ENCODE peak calls at places on chromosomes 4 and X, in six cellular contexts. M is adrenal gland, Q is pancreas, Z is stomach, J is IMR-90, H is Karpas-422. N is an unnamed sample.

GRCh38 chr4:102642571-102643298 is 118.0 kb downstream of the MANBA start:
- DNase-seq in M (no peak), Q (no peak), Z (no peak), J (peak), H (no peak), N (no peak)

GRCh38 chr4:30330894-30331652 is 389.1 kb upstream of the PCDH7 start:
- DNase-seq in M (no peak), Q (no peak), Z (no peak), J (no peak), H (no peak), N (no peak)

GRCh38 chr4:127463883-127464282 is 168.9 kb upstream of the INTU start:
- DNase-seq in M (no peak), Q (no peak), Z (no peak), J (no peak), H (no peak), N (no peak)

GRCh38 chr4:25107827-25108516 is 52.3 kb downstream of the SEPSECS start:
- DNase-seq in M (no peak), Q (no peak), Z (peak), J (no peak), H (no peak), N (no peak)

GRCh38 chr4:70734168-70734954 is 12.6 kb downstream of the RUFY3 start:
- DNase-seq in M (no peak), Q (no peak), Z (no peak), J (peak), H (peak), N (peak)

GRCh38 chrX:48831909-48832291 is 3.5 kb downstream of the PCSK1N start:
- DNase-seq in M (no peak), Q (no peak), Z (no peak), J (no peak), H (no peak), N (no peak)

GRCh38 chr4:41069268-41069667 is 145.1 kb downstream of the APBB2 start:
- DNase-seq in M (no peak), Q (no peak), Z (no peak), J (peak), H (no peak), N (no peak)

GRCh38 chr4:110780538-110780937 is 157.7 kb upstream of the PITX2 start:
- DNase-seq in M (no peak), Q (no peak), Z (no peak), J (no peak), H (no peak), N (no peak)

GRCh38 chrX:49995021-49995731 is 72.8 kb downstream of the CLCN5 start:
- DNase-seq in M (no peak), Q (no peak), Z (no peak), J (peak), H (no peak), N (no peak)

GRCh38 chr4:52172166-52172565 is 121.1 kb downstream of the SPATA18 start:
- DNase-seq in M (no peak), Q (no peak), Z (no peak), J (no peak), H (peak), N (no peak)

DNA sequence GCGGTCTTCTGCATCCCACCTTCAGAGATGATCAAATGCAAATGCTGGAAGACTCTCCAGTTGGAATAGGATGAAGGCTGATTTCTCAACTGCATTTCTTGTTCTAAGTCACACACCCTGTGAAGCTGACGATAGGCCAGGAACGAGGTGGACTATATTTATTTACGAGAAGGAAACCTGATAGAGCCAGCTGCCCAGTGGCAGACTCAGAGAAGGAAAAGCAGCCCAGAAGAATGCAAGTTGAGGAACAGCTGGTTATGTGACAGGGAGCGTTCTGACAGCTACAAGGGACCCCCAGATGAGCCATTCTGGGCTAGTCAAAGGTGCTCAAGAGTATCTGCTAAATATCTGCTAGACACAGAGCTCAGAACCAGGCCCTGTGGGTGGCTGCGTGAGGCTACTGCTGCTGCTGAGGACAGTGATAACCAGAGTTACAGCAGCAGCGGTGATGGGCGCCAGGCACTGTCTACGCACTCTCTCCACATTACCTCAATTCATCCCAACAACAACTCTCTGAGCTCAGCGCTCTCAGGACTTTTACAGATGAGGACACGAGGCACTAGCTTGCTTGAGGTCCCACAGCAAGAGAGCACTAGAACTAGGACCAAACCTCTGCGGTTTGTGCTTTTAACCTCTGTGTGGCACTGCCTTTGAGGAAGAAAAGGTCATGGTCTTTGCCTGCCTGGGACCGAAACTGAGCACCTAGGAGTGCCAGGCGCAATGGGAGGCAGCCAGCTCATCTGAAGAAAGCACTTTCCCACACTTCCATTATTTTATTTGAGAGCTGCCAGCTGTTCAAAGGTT is 69.0 kb downstream of the GATB start:
- DNase-seq in M (no peak), Q (no peak), Z (peak), J (peak), H (no peak), N (no peak)
- H3K27ac ChIP-seq in M (no peak), Q (no peak), Z (peak), J (no peak), H (no peak), N (no peak)

GRCh38 chr4:185797596-185797995 is 14.4 kb downstream of the SORBS2 start:
- DNase-seq in M (no peak), Q (no peak), Z (no peak), J (no peak), H (no peak), N (no peak)

GRCh38 chr4:185799442-185799841 is 12.6 kb downstream of the SORBS2 start:
- DNase-seq in M (no peak), Q (no peak), Z (no peak), J (no peak), H (no peak), N (no peak)

GRCh38 chr4:185801471-185801870 is 10.5 kb downstream of the SORBS2 start:
- DNase-seq in M (no peak), Q (no peak), Z (no peak), J (peak), H (no peak), N (no peak)

GRCh38 chr4:185803015-185803414 is 9.0 kb downstream of the SORBS2 start:
- DNase-seq in M (no peak), Q (no peak), Z (no peak), J (no peak), H (no peak), N (no peak)

DNA sequence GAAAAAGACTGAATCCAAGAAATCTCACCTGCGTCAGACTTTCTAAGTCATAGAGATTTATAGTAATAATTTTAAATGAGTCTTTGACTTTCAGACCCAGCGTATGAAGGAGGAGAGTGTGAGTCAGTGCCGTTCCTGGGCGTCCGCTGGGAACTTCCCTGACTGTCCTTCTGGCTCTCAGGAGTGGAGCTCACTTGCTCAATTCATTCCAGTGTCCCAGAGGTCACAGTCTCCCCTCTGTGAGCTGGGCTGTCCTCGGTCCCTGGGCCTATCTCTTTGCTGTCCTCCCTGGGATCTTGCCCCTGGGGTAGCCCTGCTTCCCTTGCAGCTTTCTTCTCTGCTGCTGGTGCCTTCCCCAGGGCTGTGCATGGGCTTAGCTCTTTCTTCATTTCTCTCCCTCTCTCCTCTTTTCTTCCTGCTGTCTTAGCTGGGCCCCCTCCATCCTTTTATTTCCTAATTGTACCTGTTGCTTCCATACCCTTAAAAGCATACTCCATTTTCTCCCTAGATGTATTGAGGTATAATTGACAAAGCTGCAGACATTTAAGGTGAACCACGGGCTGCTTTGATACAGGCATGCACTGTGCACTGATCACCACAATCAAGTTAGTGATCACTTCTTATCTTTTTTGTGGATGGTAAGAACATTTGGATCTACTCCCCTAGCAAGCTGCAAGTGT is 11.6 kb downstream of the SORBS2 start:
- DNase-seq in M (peak), Q (no peak), Z (no peak), J (no peak), H (no peak), N (no peak)
- H3K27ac ChIP-seq in M (no peak), Q (no peak), Z (no peak), J (no peak), H (no peak), N (no peak)

GRCh38 chr4:87079967-87080366 is 140.5 kb downstream of the KLHL8 start:
- DNase-seq in M (no peak), Q (no peak), Z (no peak), J (no peak), H (no peak), N (no peak)
- H3K27ac ChIP-seq in M (no peak), Q (no peak), Z (peak), J (peak), H (no peak), N (peak)

DNA sequence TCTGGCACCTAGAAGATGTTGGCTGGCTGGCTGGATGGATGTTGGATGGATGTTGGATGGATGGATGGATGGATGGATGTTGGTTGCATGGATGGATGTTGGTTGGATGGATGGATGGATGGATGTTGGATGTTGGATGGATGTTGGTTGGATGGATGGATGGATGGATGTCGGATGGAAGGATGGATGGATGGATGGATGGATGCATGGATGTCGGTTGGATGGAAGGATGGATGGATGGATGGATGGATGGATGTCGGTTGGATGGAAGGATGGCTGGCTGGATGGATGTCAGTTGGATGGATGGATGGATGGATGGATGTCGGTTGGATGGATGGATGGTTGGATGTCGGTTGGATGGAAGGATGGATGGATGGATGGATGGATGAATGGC is 96.7 kb downstream of the PSAPL1 start:
- DNase-seq in M (no peak), Q (no peak), Z (no peak), J (no peak), H (no peak), N (no peak)
- H3K27ac ChIP-seq in M (no peak), Q (no peak), Z (no peak), J (no peak), H (no peak), N (no peak)

DNA sequence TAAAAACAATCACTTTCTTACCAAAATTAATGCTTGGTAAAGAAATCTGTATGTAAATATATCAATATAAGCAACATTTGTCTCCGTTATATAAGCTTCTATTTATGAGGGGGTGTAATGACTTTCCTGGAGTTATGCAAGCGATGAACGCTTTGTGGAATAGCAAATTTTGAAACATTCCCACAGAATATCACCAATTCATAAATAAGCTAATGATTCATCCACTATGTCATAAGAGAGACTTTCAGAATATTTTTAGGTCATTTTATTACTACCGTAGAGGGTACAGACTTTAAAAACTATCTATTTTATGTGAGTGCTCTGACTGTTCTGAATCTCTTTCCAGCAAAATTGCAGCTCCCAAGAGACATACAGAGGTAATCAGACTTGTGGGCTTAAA is 179.5 kb upstream of the FTHL17 start:
- DNase-seq in M (no peak), Q (no peak), Z (no peak), J (peak), H (no peak), N (no peak)
- H3K27ac ChIP-seq in M (no peak), Q (no peak), Z (no peak), J (no peak), H (no peak), N (no peak)

GRCh38 chrX:11899091-11899490 is 141.1 kb downstream of the MSL3 start:
- DNase-seq in M (no peak), Q (no peak), Z (no peak), J (no peak), H (no peak), N (no peak)
- H3K27ac ChIP-seq in M (no peak), Q (no peak), Z (no peak), J (no peak), H (no peak), N (no peak)

GRCh38 chrX:57596109-57596870 is 4.5 kb downstream of the ZXDB start:
- DNase-seq in M (no peak), Q (no peak), Z (no peak), J (no peak), H (no peak), N (no peak)
- H3K27ac ChIP-seq in M (no peak), Q (no peak), Z (peak), J (peak), H (no peak), N (no peak)

GRCh38 chrX:103378990-103379389 is 2.7 kb downstream of the BEX3 start:
- DNase-seq in M (no peak), Q (no peak), Z (no peak), J (peak), H (no peak), N (no peak)
- H3K27ac ChIP-seq in M (no peak), Q (no peak), Z (no peak), J (peak), H (no peak), N (no peak)

GRCh38 chr4:47606482-47606881 is 121.4 kb downstream of the ATP10D start:
- DNase-seq in M (no peak), Q (no peak), Z (no peak), J (no peak), H (no peak), N (no peak)
- H3K27ac ChIP-seq in M (no peak), Q (no peak), Z (no peak), J (no peak), H (no peak), N (no peak)

GRCh38 chr4:5858020-5858769 is 34.7 kb downstream of the CRMP1 start:
- DNase-seq in M (no peak), Q (no peak), Z (no peak), J (no peak), H (no peak), N (no peak)
- H3K27ac ChIP-seq in M (no peak), Q (no peak), Z (no peak), J (no peak), H (no peak), N (no peak)